ENCODE peak calls at places on chromosome 10, in five cellular contexts. One of them, this sample, is unnamed. For H3K9me3 and H3K4me1, the result is how much of the 10 kb centered on the place peaks cover.

GRCh38 chr10:27319752-27320561 is 79.4 kb upstream of the ACBD5 start:
- DNase-seq in A673: no peak
- DNase-seq in HCT116: no peak
- DNase-seq in HepG2: no peak
- DNase-seq in CD8-positive, alpha-beta T cell: no peak
- DNase-seq in this sample: peak

GRCh38 chr10:103812431-103812830 is 42.9 kb downstream of the SH3PXD2A start:
- DNase-seq in HepG2: no peak
- DNase-seq in A673: no peak
- DNase-seq in CD8-positive, alpha-beta T cell: no peak
- DNase-seq in HCT116: no peak
- DNase-seq in this sample: no peak

GRCh38 chr10:119595134-119595714 is 1.5 kb downstream of the TIAL1 start:
- DNase-seq in A673: peak
- DNase-seq in HepG2: peak
- DNase-seq in HCT116: no peak
- DNase-seq in CD8-positive, alpha-beta T cell: no peak
- DNase-seq in this sample: no peak

GRCh38 chr10:23351914-23352313 is 7.3 kb upstream of the C10orf67 start:
- DNase-seq in HCT116: no peak
- DNase-seq in A673: no peak
- DNase-seq in HepG2: no peak
- DNase-seq in CD8-positive, alpha-beta T cell: no peak
- DNase-seq in this sample: no peak

GRCh38 chr10:77801474-77802238 is 124.9 kb downstream of the DLG5 start:
- DNase-seq in CD8-positive, alpha-beta T cell: peak
- DNase-seq in HepG2: no peak
- DNase-seq in HCT116: no peak
- DNase-seq in A673: peak
- DNase-seq in this sample: no peak

GRCh38 chr10:13709931-13710690 is 123.3 kb downstream of the PRPF18 start:
- DNase-seq in A673: no peak
- DNase-seq in HCT116: no peak
- DNase-seq in CD8-positive, alpha-beta T cell: no peak
- DNase-seq in HepG2: no peak
- DNase-seq in this sample: no peak

GRCh38 chr10:95242581-95243317 is 48.1 kb downstream of the PDLIM1 start:
- DNase-seq in CD8-positive, alpha-beta T cell: no peak
- DNase-seq in A673: peak
- DNase-seq in HepG2: peak
- DNase-seq in HCT116: no peak
- DNase-seq in this sample: no peak

GRCh38 chr10:89873047-89873446 is 171.7 kb downstream of the KIF20B start:
- DNase-seq in HepG2: no peak
- DNase-seq in CD8-positive, alpha-beta T cell: no peak
- DNase-seq in A673: no peak
- DNase-seq in HCT116: no peak
- DNase-seq in this sample: no peak

GRCh38 chr10:126208736-126209317 is 179.4 kb downstream of the ADAM12 start:
- DNase-seq in CD8-positive, alpha-beta T cell: no peak
- DNase-seq in HCT116: no peak
- DNase-seq in A673: no peak
- DNase-seq in HepG2: no peak
- DNase-seq in this sample: no peak

GRCh38 chr10:58300676-58301075 is 31.7 kb downstream of the CISD1 start:
- DNase-seq in HCT116: no peak
- DNase-seq in CD8-positive, alpha-beta T cell: no peak
- DNase-seq in A673: no peak
- DNase-seq in HepG2: no peak
- DNase-seq in this sample: no peak

GRCh38 chr10:124640538-124641231 is 103.5 kb downstream of the FAM53B start:
- DNase-seq in HepG2: no peak
- DNase-seq in A673: no peak
- DNase-seq in CD8-positive, alpha-beta T cell: no peak
- DNase-seq in HCT116: no peak
- DNase-seq in this sample: no peak

GRCh38 chr10:63206997-63207952 is 74.1 kb downstream of the NRBF2 start:
- DNase-seq in A673: peak
- DNase-seq in HCT116: no peak
- DNase-seq in HepG2: no peak
- DNase-seq in CD8-positive, alpha-beta T cell: no peak
- DNase-seq in this sample: no peak

GRCh38 chr10:32713560-32713959 is 244.5 kb downstream of the ITGB1 start:
- DNase-seq in HCT116: no peak
- DNase-seq in CD8-positive, alpha-beta T cell: no peak
- DNase-seq in HepG2: peak
- DNase-seq in A673: no peak
- DNase-seq in this sample: no peak

GRCh38 chr10:88032566-88032965 is 169.1 kb downstream of the PTEN start:
- DNase-seq in HepG2: no peak
- DNase-seq in CD8-positive, alpha-beta T cell: no peak
- DNase-seq in A673: no peak
- DNase-seq in HCT116: no peak
- DNase-seq in this sample: no peak

GRCh38 chr10:71277914-71278665 is 41.0 kb upstream of the SLC29A3 start:
- DNase-seq in HCT116: no peak
- DNase-seq in HepG2: no peak
- DNase-seq in CD8-positive, alpha-beta T cell: no peak
- DNase-seq in A673: no peak
- DNase-seq in this sample: no peak

GRCh38 chr10:103192089-103192450 is 1.0 kb downstream of the NT5C2 start:
- DNase-seq in HepG2: no peak
- DNase-seq in HCT116: no peak
- DNase-seq in CD8-positive, alpha-beta T cell: no peak
- DNase-seq in A673: peak
- DNase-seq in this sample: no peak

GRCh38 chr10:11272915-11273389 is 255.3 kb downstream of the CELF2 start:
- DNase-seq in CD8-positive, alpha-beta T cell: no peak
- DNase-seq in HepG2: no peak
- DNase-seq in A673: no peak
- DNase-seq in HCT116: no peak
- DNase-seq in this sample: no peak

GRCh38 chr10:34319197-34319846 is 495.8 kb downstream of the PARD3 start:
- DNase-seq in HepG2: peak
- DNase-seq in HCT116: peak
- DNase-seq in CD8-positive, alpha-beta T cell: no peak
- DNase-seq in A673: peak
- DNase-seq in this sample: no peak

GRCh38 chr10:129707406-129708388 is 240.7 kb downstream of the MGMT start:
- DNase-seq in HepG2: no peak
- DNase-seq in HCT116: no peak
- DNase-seq in A673: no peak
- DNase-seq in CD8-positive, alpha-beta T cell: no peak
- DNase-seq in this sample: no peak

GRCh38 chr10:10792681-10793080 is 225.0 kb upstream of the CELF2 start:
- DNase-seq in HepG2: no peak
- DNase-seq in A673: peak
- DNase-seq in CD8-positive, alpha-beta T cell: no peak
- DNase-seq in HCT116: no peak
- DNase-seq in this sample: no peak

GRCh38 chr10:59724098-59724938 is 14.7 kb upstream of the SLC16A9 start:
- DNase-seq in HepG2: no peak
- DNase-seq in CD8-positive, alpha-beta T cell: no peak
- DNase-seq in HCT116: no peak
- DNase-seq in A673: no peak
- DNase-seq in this sample: no peak

GRCh38 chr10:130889780-130890179 is 421.7 kb downstream of the TCERG1L start:
- DNase-seq in A673: no peak
- DNase-seq in CD8-positive, alpha-beta T cell: no peak
- DNase-seq in HepG2: no peak
- DNase-seq in HCT116: no peak
- DNase-seq in this sample: no peak

GRCh38 chr10:91589015-91589655 is 43.7 kb downstream of the PPP1R3C start:
- DNase-seq in HepG2: no peak
- DNase-seq in HCT116: no peak
- DNase-seq in CD8-positive, alpha-beta T cell: no peak
- DNase-seq in A673: no peak
- DNase-seq in this sample: no peak

GRCh38 chr10:127133225-127133624 is 63.2 kb downstream of the INSYN2A start:
- DNase-seq in A673: no peak
- DNase-seq in HCT116: no peak
- DNase-seq in HepG2: no peak
- DNase-seq in CD8-positive, alpha-beta T cell: no peak
- DNase-seq in this sample: no peak

GRCh38 chr10:99917963-99918825 is 91.6 kb downstream of the DNMBP start:
- DNase-seq in HCT116: no peak
- DNase-seq in HepG2: no peak
- DNase-seq in CD8-positive, alpha-beta T cell: no peak
- DNase-seq in A673: peak
- DNase-seq in this sample: no peak

GRCh38 chr10:132575320-132576201 is 38.0 kb downstream of the INPP5A start:
- DNase-seq in HCT116: no peak
- DNase-seq in A673: no peak
- DNase-seq in CD8-positive, alpha-beta T cell: no peak
- DNase-seq in HepG2: no peak
- DNase-seq in this sample: no peak

GRCh38 chr10:62638062-62638477 is 166.4 kb upstream of the ADO start:
- DNase-seq in A673: no peak
- DNase-seq in HepG2: no peak
- DNase-seq in CD8-positive, alpha-beta T cell: no peak
- DNase-seq in HCT116: no peak
- DNase-seq in this sample: no peak

GRCh38 chr10:119821172-119821571 is 51.5 kb downstream of the MCMBP start:
- DNase-seq in HepG2: no peak
- DNase-seq in CD8-positive, alpha-beta T cell: no peak
- DNase-seq in HCT116: no peak
- DNase-seq in A673: no peak
- DNase-seq in this sample: no peak

GRCh38 chr10:42479057-42479456 is 159.3 kb downstream of the ZNF33B start:
- DNase-seq in A673: no peak
- DNase-seq in HCT116: no peak
- DNase-seq in HepG2: no peak
- DNase-seq in CD8-positive, alpha-beta T cell: no peak
- DNase-seq in this sample: no peak
- H3K9me3 ChIP-seq in A673: under half
- H3K9me3 ChIP-seq in HCT116: under half
- H3K9me3 ChIP-seq in HepG2: under half
- H3K9me3 ChIP-seq in CD8-positive, alpha-beta T cell: under half
- H3K9me3 ChIP-seq in this sample: under half

DNA sequence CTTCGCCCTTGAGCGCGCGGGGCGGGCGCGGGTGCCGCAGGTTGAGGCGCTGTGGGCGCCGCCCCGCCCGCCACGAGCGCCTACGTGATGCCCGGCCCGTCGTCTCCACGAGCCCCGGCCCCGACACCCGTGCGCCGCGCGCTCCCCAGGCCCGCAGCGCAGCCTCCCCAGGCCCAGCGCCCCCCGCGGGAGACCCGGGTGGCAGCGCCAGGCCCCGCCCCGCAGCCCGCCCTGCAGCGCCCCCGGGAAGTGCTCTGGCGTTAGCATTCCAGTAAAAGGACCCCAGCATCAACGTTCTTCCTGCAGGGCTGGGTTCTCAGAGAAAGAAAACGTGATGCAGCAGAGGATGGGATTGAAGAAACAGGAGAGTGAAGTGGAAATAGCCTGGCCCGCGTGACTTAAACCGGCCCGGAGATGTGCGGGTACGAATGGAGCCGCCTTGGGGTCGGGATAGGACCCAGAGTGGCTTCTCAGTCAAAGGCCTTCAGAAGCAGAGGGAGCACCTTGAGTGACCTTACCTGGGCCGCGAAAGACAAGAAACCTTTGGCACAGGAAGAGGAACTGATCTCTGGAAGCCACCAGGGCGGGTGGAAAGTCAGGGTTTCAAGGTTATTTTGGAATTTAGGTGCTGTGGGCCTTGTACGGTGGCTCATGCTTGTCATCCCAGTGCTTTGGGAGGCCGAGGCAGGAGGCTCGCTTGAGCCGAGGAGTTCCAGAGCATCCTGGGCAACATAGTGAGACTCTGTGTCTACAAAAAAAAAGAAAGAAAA is 1.8 kb downstream of the PFKP start:
- DNase-seq in HepG2: no peak
- DNase-seq in CD8-positive, alpha-beta T cell: no peak
- DNase-seq in HCT116: no peak
- DNase-seq in A673: peak
- DNase-seq in this sample: no peak
- H3K27ac ChIP-seq in HepG2: no peak
- H3K27ac ChIP-seq in CD8-positive, alpha-beta T cell: peak
- H3K27ac ChIP-seq in HCT116: peak
- H3K27ac ChIP-seq in A673: peak
- H3K27ac ChIP-seq in this sample: peak

GRCh38 chr10:109040622-109041021 is 882.7 kb downstream of the XPNPEP1 start:
- DNase-seq in CD8-positive, alpha-beta T cell: no peak
- DNase-seq in HepG2: no peak
- DNase-seq in HCT116: no peak
- DNase-seq in A673: no peak
- DNase-seq in this sample: no peak
- H3K4me1 ChIP-seq in CD8-positive, alpha-beta T cell: under half
- H3K4me1 ChIP-seq in HepG2: under half
- H3K4me1 ChIP-seq in HCT116: under half
- H3K4me1 ChIP-seq in A673: under half
- H3K4me1 ChIP-seq in this sample: under half

GRCh38 chr10:133616371-133617130 is 10.0 kb downstream of the FRG2B start:
- DNase-seq in A673: no peak
- DNase-seq in HCT116: no peak
- DNase-seq in CD8-positive, alpha-beta T cell: no peak
- DNase-seq in HepG2: no peak
- DNase-seq in this sample: no peak
- H3K9me3 ChIP-seq in A673: under half
- H3K9me3 ChIP-seq in HCT116: under half
- H3K9me3 ChIP-seq in CD8-positive, alpha-beta T cell: under half
- H3K9me3 ChIP-seq in HepG2: under half
- H3K9me3 ChIP-seq in this sample: under half

DNA sequence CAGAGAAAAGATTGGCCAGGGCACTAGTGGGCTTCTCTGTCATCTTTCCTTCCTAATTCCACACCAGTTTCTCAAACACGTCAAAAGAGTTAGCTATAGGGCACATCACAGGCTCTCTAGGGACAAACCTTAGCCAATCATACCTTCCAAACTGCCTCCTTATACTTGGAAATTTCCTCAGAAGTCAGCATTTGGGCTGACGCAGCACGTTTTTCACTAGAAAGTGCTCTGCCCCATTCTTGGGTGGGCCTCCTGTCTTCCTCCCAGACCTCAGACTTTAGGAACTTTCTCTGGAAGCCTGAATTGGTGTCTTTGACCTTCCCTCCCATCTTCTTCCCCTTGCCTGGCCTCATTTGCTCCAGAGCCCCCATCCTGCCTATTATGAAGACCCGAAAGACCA is 11.1 kb downstream of the SFXN3 start:
- DNase-seq in HCT116: no peak
- DNase-seq in A673: no peak
- DNase-seq in CD8-positive, alpha-beta T cell: no peak
- DNase-seq in HepG2: no peak
- DNase-seq in this sample: no peak
- H3K27ac ChIP-seq in HCT116: peak
- H3K27ac ChIP-seq in A673: peak
- H3K27ac ChIP-seq in CD8-positive, alpha-beta T cell: no peak
- H3K27ac ChIP-seq in HepG2: peak
- H3K27ac ChIP-seq in this sample: peak

This sample was measured in suprapubic skin.